ENCODE peak calls at places on chromosome 15, in six cellular contexts. M, F, O, R, S and H are unnamed samples.

GRCh38 chr15:42348083-42348482 is 11.2 kb upstream of the CAPN3 start:
- DNase-seq in O (no peak), M (no peak), F (no peak), R (no peak), S (peak; percentile 78), H (no peak)

GRCh38 chr15:43541785-43542184 is 24.4 kb downstream of the MAP1A start:
- DNase-seq in R (no peak), S (no peak), O (no peak), F (no peak), M (peak; percentile 67), H (no peak)

GRCh38 chr15:94125131-94125530 is 106.2 kb upstream of the MCTP2 start:
- DNase-seq in R (no peak), O (no peak), M (peak; percentile 7), S (peak; percentile 28), F (no peak), H (no peak)

GRCh38 chr15:73934281-73934680 is 8.0 kb downstream of the LOXL1 start:
- DNase-seq in M (no peak), F (no peak), S (no peak), R (no peak), O (no peak), H (no peak)

GRCh38 chr15:59174846-59175831 is 31.5 kb upstream of the LDHAL6B start:
- DNase-seq in R (peak; percentile 65), S (peak; percentile 49), F (peak; percentile 42), O (peak; percentile 42), M (peak; percentile 82), H (peak; percentile 79)

GRCh38 chr15:92082217-92082843 is 228.8 kb downstream of the SLCO3A1 start:
- DNase-seq in F (peak; percentile 48), S (no peak), R (peak; percentile 63), M (peak; percentile 80), O (peak; percentile 64), H (peak; percentile 62)

GRCh38 chr15:39172380-39173281 is 408.2 kb upstream of the THBS1 start:
- DNase-seq in S (no peak), M (peak; percentile 73), O (no peak), F (no peak), R (peak; percentile 38), H (peak; percentile 28)

GRCh38 chr15:73965094-73965729 is 26.9 kb downstream of the STOML1 start:
- DNase-seq in S (no peak), F (no peak), R (no peak), M (no peak), O (no peak), H (no peak)

GRCh38 chr15:80580107-80580506 is 115.0 kb upstream of the ABHD17C start:
- DNase-seq in F (no peak), M (no peak), S (no peak), R (no peak), O (no peak), H (no peak)

GRCh38 chr15:50134524-50135024 is 15.5 kb upstream of the ATP8B4 start:
- DNase-seq in F (no peak), M (peak; percentile 93), O (no peak), R (no peak), S (peak; percentile 53), H (no peak)

GRCh38 chr15:66803182-66803729 is 101.2 kb downstream of the SMAD6 start:
- DNase-seq in M (peak; percentile 98), F (no peak), R (no peak), S (peak; percentile 90), O (peak; percentile 92), H (no peak)

GRCh38 chr15:78365931-78366330 is 25.8 kb downstream of the CRABP1 start:
- DNase-seq in F (no peak), M (no peak), R (no peak), S (no peak), O (no peak), H (no peak)

GRCh38 chr15:45401665-45402161 is 23.4 kb upstream of the GATM start:
- DNase-seq in R (no peak), F (no peak), S (no peak), M (no peak), O (no peak), H (no peak)

GRCh38 chr15:99408236-99409096 is 157.2 kb downstream of the LRRC28 start:
- DNase-seq in S (no peak), O (no peak), M (peak; percentile 94), R (no peak), F (no peak), H (no peak)

GRCh38 chr15:65233651-65234050 is 22.4 kb upstream of the CILP start:
- DNase-seq in F (no peak), R (no peak), S (no peak), M (no peak), O (no peak), H (no peak)

GRCh38 chr15:96122077-96123027 is 208.1 kb upstream of the NR2F2 start:
- DNase-seq in F (no peak), S (no peak), R (no peak), O (no peak), M (peak; percentile 18), H (no peak)

GRCh38 chr15:40766906-40767837 is 2.6 kb upstream of the C15orf62 start:
- DNase-seq in M (peak; percentile 29), R (no peak), S (no peak), F (no peak), O (no peak), H (peak; percentile 7)

GRCh38 chr15:34753236-34753894 is 1.4 kb downstream of the GJD2 start:
- DNase-seq in F (no peak), O (no peak), S (no peak), M (peak; percentile 69), R (no peak), H (no peak)

GRCh38 chr15:94858011-94858410 is 626.6 kb downstream of the MCTP2 start:
- DNase-seq in F (no peak), M (no peak), S (no peak), O (no peak), R (no peak), H (no peak)

GRCh38 chr15:70343961-70344360 is 246.2 kb upstream of the TLE3 start:
- DNase-seq in F (no peak), O (no peak), M (no peak), S (no peak), R (no peak), H (peak; percentile 50)

GRCh38 chr15:71564217-71564616 is 246.1 kb upstream of the NR2E3 start:
- DNase-seq in F (no peak), M (no peak), O (no peak), S (no peak), R (no peak), H (no peak)

GRCh38 chr15:63019539-63020109 is 22.9 kb upstream of the TPM1 start:
- DNase-seq in O (peak; percentile 63), S (peak; percentile 72), M (peak; percentile 84), R (no peak), F (no peak), H (peak; percentile 0)

GRCh38 chr15:29533667-29534066 is 264.0 kb upstream of the NSMCE3 start:
- DNase-seq in M (no peak), S (no peak), R (no peak), F (no peak), O (no peak), H (no peak)

GRCh38 chr15:61318276-61318675 is 89.2 kb upstream of the RORA start:
- DNase-seq in O (no peak), M (no peak), F (no peak), R (no peak), S (no peak), H (peak; percentile 27)

GRCh38 chr15:63362873-63363272 is 18.8 kb downstream of the CA12 start:
- DNase-seq in S (no peak), O (no peak), F (no peak), M (no peak), R (no peak), H (no peak)

GRCh38 chr15:95076381-95076780 is 845.0 kb downstream of the MCTP2 start:
- DNase-seq in R (no peak), S (no peak), M (no peak), F (no peak), O (no peak), H (no peak)